ENCODE peak calls at places on chromosomes 12 and 14, in six cellular contexts. Q is fibroblast of lung, I is hepatocyte, U is NCI-H774, H is NCI-H2081, X is left cardiac atrium. G is an unnamed sample.
A peak's percentile ranks its signal among the peaks of the same experiment; 100 is the strongest.

GRCh38 chr12:105561981-105562726 is 231.7 kb downstream of the C12orf75 start:
- DNase-seq in Q (peak; percentile 91), I (peak; percentile 31), U (peak; percentile 79), H (peak; percentile 56), X (peak; percentile 41), G (no peak)

GRCh38 chr12:77120695-77121094 is 55.3 kb upstream of the E2F7 start:
- DNase-seq in Q (peak; percentile 74), I (no peak), U (no peak), H (no peak), X (no peak), G (no peak)

GRCh38 chr12:120399531-120399930 is 30.6 kb upstream of the MSI1 start:
- DNase-seq in Q (peak; percentile 75), I (no peak), U (no peak), H (no peak), X (no peak), G (no peak)

GRCh38 chr12:14284189-14284722 is 81.2 kb upstream of the ATF7IP start:
- DNase-seq in Q (no peak), I (peak; percentile 40), U (no peak), H (no peak), X (no peak), G (no peak)

GRCh38 chr12:10354502-10354901 is 35.3 kb downstream of the KLRK1 start:
- DNase-seq in Q (no peak), I (peak; percentile 53), U (no peak), H (no peak), X (no peak), G (no peak)

GRCh38 chr12:30753761-30754382 is 879 bp downstream of the CAPRIN2 start:
- DNase-seq in Q (peak; percentile 56), I (peak; percentile 17), U (no peak), H (no peak), X (no peak), G (peak; percentile 38)

GRCh38 chr12:122749569-122750332 is 2.9 kb upstream of the DENR start:
- DNase-seq in Q (no peak), I (no peak), U (no peak), H (no peak), X (no peak), G (no peak)

GRCh38 chr14:39434401-39434800 is 2.2 kb upstream of the FBXO33 start:
- DNase-seq in Q (no peak), I (no peak), U (peak; percentile 43), H (no peak), X (no peak), G (no peak)

GRCh38 chr14:103735815-103736545 is 20.4 kb downstream of the ZFYVE21 start:
- DNase-seq in Q (no peak), I (no peak), U (no peak), H (no peak), X (no peak), G (no peak)

GRCh38 chr12:70645494-70646317 is 8.5 kb upstream of the PTPRB start:
- DNase-seq in Q (peak; percentile 97), I (peak; percentile 52), U (no peak), H (no peak), X (peak; percentile 82), G (no peak)

GRCh38 chr14:73686901-73687300 is 27.3 kb downstream of the PNMA1 start:
- DNase-seq in Q (no peak), I (no peak), U (no peak), H (no peak), X (no peak), G (no peak)

GRCh38 chr12:75585309-75585708 is 73.9 kb upstream of the KRR1 start:
- DNase-seq in Q (peak; percentile 90), I (no peak), U (no peak), H (no peak), X (no peak), G (no peak)

GRCh38 chr14:32561520-32561919 is 232.4 kb downstream of the AKAP6 start:
- DNase-seq in Q (peak; percentile 80), I (peak; percentile 35), U (no peak), H (no peak), X (no peak), G (no peak)

GRCh38 chr14:30291216-30291615 is 267.7 kb upstream of the G2E3 start:
- DNase-seq in Q (peak; percentile 91), I (no peak), U (no peak), H (no peak), X (no peak), G (no peak)

GRCh38 chr12:118035194-118036041 is 18.9 kb downstream of the RFC5 start:
- DNase-seq in Q (peak; percentile 31), I (no peak), U (no peak), H (no peak), X (no peak), G (no peak)

GRCh38 chr14:75119056-75119455 is 7.8 kb downstream of the NEK9 start:
- DNase-seq in Q (peak; percentile 24), I (no peak), U (no peak), H (no peak), X (no peak), G (no peak)

GRCh38 chr12:132602578-132603239 is 7.7 kb downstream of the LRCOL1 start:
- DNase-seq in Q (no peak), I (no peak), U (no peak), H (no peak), X (peak; percentile 45), G (no peak)

GRCh38 chr12:51334774-51335173 is 10.8 kb upstream of the BIN2 start:
- DNase-seq in Q (peak; percentile 30), I (no peak), U (no peak), H (no peak), X (no peak), G (no peak)

GRCh38 chr14:96204151-96205058 is at the start of gene BDKRB2:
- DNase-seq in Q (peak; percentile 79), I (peak; percentile 93), U (peak; percentile 80), H (peak; percentile 69), X (peak; percentile 69), G (peak; percentile 60)

GRCh38 chr12:119258149-119258548 is 76.4 kb upstream of the CCDC60 start:
- DNase-seq in Q (no peak), I (no peak), U (peak; percentile 30), H (no peak), X (no peak), G (no peak)

GRCh38 chr12:132103542-132104308 is 40.4 kb downstream of the DDX51 start:
- DNase-seq in Q (no peak), I (no peak), U (no peak), H (no peak), X (no peak), G (no peak)

GRCh38 chr12:25054783-25055144 is 105.9 kb upstream of the BCAT1 start:
- DNase-seq in Q (peak; percentile 33), I (no peak), U (no peak), H (no peak), X (no peak), G (no peak)

GRCh38 chr14:64337901-64338615 is 43.9 kb upstream of the ESR2 start:
- DNase-seq in Q (peak; percentile 62), I (peak; percentile 88), U (no peak), H (peak; percentile 57), X (no peak), G (peak; percentile 78)

GRCh38 chr12:118979763-118980406 is 1.5 kb upstream of the SRRM4 start:
- DNase-seq in Q (peak; percentile 17), I (peak; percentile 79), U (peak; percentile 85), H (peak; percentile 73), X (peak; percentile 35), G (peak; percentile 41)

GRCh38 chr12:103924761-103925641 is 5.2 kb upstream of the HSP90B1 start:
- DNase-seq in Q (peak; percentile 87), I (peak; percentile 58), U (peak; percentile 24), H (no peak), X (no peak), G (no peak)

GRCh38 chr12:5909560-5909959 is 35.5 kb downstream of the ANO2 start:
- DNase-seq in Q (no peak), I (no peak), U (no peak), H (no peak), X (no peak), G (no peak)

GRCh38 chr12:24038211-24038997 is 88.9 kb upstream of the SOX5 start:
- DNase-seq in Q (no peak), I (no peak), U (no peak), H (no peak), X (no peak), G (no peak)

GRCh38 chr12:89351489-89352241 is 636 bp downstream of the DUSP6 start:
- DNase-seq in Q (peak; percentile 55), I (peak; percentile 54), U (peak; percentile 59), H (no peak), X (peak; percentile 51), G (no peak)

GRCh38 chr12:12872934-12873275 is 18.5 kb upstream of the GPRC5A start:
- DNase-seq in Q (peak; percentile 81), I (no peak), U (no peak), H (no peak), X (no peak), G (no peak)

GRCh38 chr12:27273114-27273513 is 29.0 kb downstream of the STK38L start:
- DNase-seq in Q (no peak), I (no peak), U (no peak), H (no peak), X (no peak), G (no peak)

GRCh38 chr14:91228112-91229004 is 16.1 kb downstream of the GPR68 start:
- DNase-seq in Q (peak; percentile 88), I (no peak), U (no peak), H (no peak), X (no peak), G (no peak)

GRCh38 chr12:57237952-57238853 is 8.7 kb downstream of the SHMT2 start:
- DNase-seq in Q (no peak), I (no peak), U (peak; percentile 47), H (peak; percentile 42), X (no peak), G (peak; percentile 33)

GRCh38 chr14:73728106-73729014 is 14.2 kb upstream of the PNMA1 start:
- DNase-seq in Q (peak; percentile 47), I (peak; percentile 88), U (peak; percentile 40), H (peak; percentile 68), X (peak; percentile 89), G (peak; percentile 92)

GRCh38 chr12:11746024-11746771 is 96.7 kb downstream of the ETV6 start:
- DNase-seq in Q (peak; percentile 82), I (no peak), U (no peak), H (no peak), X (no peak), G (peak; percentile 73)

GRCh38 chr14:84090837-84091236 is 1439.1 kb upstream of the FLRT2 start:
- DNase-seq in Q (no peak), I (no peak), U (no peak), H (no peak), X (no peak), G (no peak)

GRCh38 chr12:46915082-46915481 is 89.3 kb upstream of the SLC38A4 start:
- DNase-seq in Q (peak; percentile 93), I (no peak), U (no peak), H (no peak), X (peak; percentile 27), G (no peak)

GRCh38 chr12:100940503-100940902 is 145.9 kb downstream of the ANO4 start:
- DNase-seq in Q (no peak), I (no peak), U (no peak), H (no peak), X (no peak), G (no peak)

GRCh38 chr12:6271281-6271680 is 39.2 kb upstream of the PLEKHG6 start:
- DNase-seq in Q (no peak), I (no peak), U (no peak), H (no peak), X (no peak), G (no peak)